ENCODE peak calls at places on chromosomes 13 and 19, in five cellular contexts. One of them, this sample, is unnamed.

GRCh38 chr19:38031423-38031770 is 124.4 kb downstream of the SIPA1L3 start:
- DNase-seq in naive thymus-derived CD4-positive, alpha-beta T cell: no peak
- DNase-seq in fibroblast of mammary gland: peak; percentile 85
- DNase-seq in BJ: no peak
- DNase-seq in heart right ventricle: no peak
- DNase-seq in this sample: no peak

GRCh38 chr13:20274466-20274865 is 42.3 kb upstream of the GJB6 start:
- DNase-seq in naive thymus-derived CD4-positive, alpha-beta T cell: no peak
- DNase-seq in fibroblast of mammary gland: no peak
- DNase-seq in BJ: no peak
- DNase-seq in heart right ventricle: no peak
- DNase-seq in this sample: no peak

GRCh38 chr13:31267126-31267784 is 67.5 kb downstream of the B3GLCT start:
- DNase-seq in naive thymus-derived CD4-positive, alpha-beta T cell: no peak
- DNase-seq in fibroblast of mammary gland: no peak
- DNase-seq in BJ: no peak
- DNase-seq in heart right ventricle: peak; percentile 18
- DNase-seq in this sample: no peak

GRCh38 chr19:49408816-49409440 is 14.3 kb downstream of the PTH2 start:
- DNase-seq in naive thymus-derived CD4-positive, alpha-beta T cell: no peak
- DNase-seq in fibroblast of mammary gland: no peak
- DNase-seq in BJ: no peak
- DNase-seq in heart right ventricle: no peak
- DNase-seq in this sample: no peak

GRCh38 chr19:18773682-18774081 is 17.4 kb downstream of the COMP start:
- DNase-seq in naive thymus-derived CD4-positive, alpha-beta T cell: no peak
- DNase-seq in fibroblast of mammary gland: no peak
- DNase-seq in BJ: no peak
- DNase-seq in heart right ventricle: no peak
- DNase-seq in this sample: no peak

GRCh38 chr19:47436712-47437401 is 17.5 kb upstream of the MEIS3 start:
- DNase-seq in naive thymus-derived CD4-positive, alpha-beta T cell: peak; percentile 74
- DNase-seq in fibroblast of mammary gland: peak; percentile 61
- DNase-seq in BJ: no peak
- DNase-seq in heart right ventricle: peak; percentile 74
- DNase-seq in this sample: no peak

GRCh38 chr13:98978280-98978679 is 416 bp upstream of the DOCK9 start:
- DNase-seq in naive thymus-derived CD4-positive, alpha-beta T cell: no peak
- DNase-seq in fibroblast of mammary gland: peak; percentile 90
- DNase-seq in BJ: peak; percentile 54
- DNase-seq in heart right ventricle: no peak
- DNase-seq in this sample: peak; percentile 53

GRCh38 chr19:778910-779653 is 18.2 kb upstream of the PTBP1 start:
- DNase-seq in naive thymus-derived CD4-positive, alpha-beta T cell: no peak
- DNase-seq in fibroblast of mammary gland: peak; percentile 96
- DNase-seq in BJ: peak; percentile 87
- DNase-seq in heart right ventricle: no peak
- DNase-seq in this sample: peak; percentile 81

GRCh38 chr19:56167064-56167578 is 8.7 kb upstream of the GALP start:
- DNase-seq in naive thymus-derived CD4-positive, alpha-beta T cell: no peak
- DNase-seq in fibroblast of mammary gland: peak; percentile 13
- DNase-seq in BJ: no peak
- DNase-seq in heart right ventricle: no peak
- DNase-seq in this sample: no peak

GRCh38 chr19:7862413-7862951 is 11.7 kb downstream of the PRR36 start:
- DNase-seq in naive thymus-derived CD4-positive, alpha-beta T cell: peak; percentile 53
- DNase-seq in fibroblast of mammary gland: peak; percentile 27
- DNase-seq in BJ: no peak
- DNase-seq in heart right ventricle: peak; percentile 43
- DNase-seq in this sample: no peak
- H3K4me3 ChIP-seq in naive thymus-derived CD4-positive, alpha-beta T cell: peak overlapping the region; percentile 50
- H3K4me3 ChIP-seq in fibroblast of mammary gland: no peak overlapping the region
- H3K4me3 ChIP-seq in BJ: no peak overlapping the region
- H3K4me3 ChIP-seq in heart right ventricle: peak overlapping the region; percentile 11
- H3K4me3 ChIP-seq in this sample: peak overlapping the region; percentile 32

GRCh38 chr19:50719566-50719965 is at the start of gene SHANK1:
- DNase-seq in naive thymus-derived CD4-positive, alpha-beta T cell: no peak
- DNase-seq in fibroblast of mammary gland: no peak
- DNase-seq in BJ: no peak
- DNase-seq in heart right ventricle: no peak
- DNase-seq in this sample: no peak
- H3K4me3 ChIP-seq in naive thymus-derived CD4-positive, alpha-beta T cell: no peak within 1 kb of the TSS
- H3K4me3 ChIP-seq in fibroblast of mammary gland: peak within 1 kb of the TSS; percentile 35
- H3K4me3 ChIP-seq in BJ: peak within 1 kb of the TSS; percentile 56
- H3K4me3 ChIP-seq in heart right ventricle: peak within 1 kb of the TSS; percentile 46
- H3K4me3 ChIP-seq in this sample: peak within 1 kb of the TSS; percentile 55

DNA sequence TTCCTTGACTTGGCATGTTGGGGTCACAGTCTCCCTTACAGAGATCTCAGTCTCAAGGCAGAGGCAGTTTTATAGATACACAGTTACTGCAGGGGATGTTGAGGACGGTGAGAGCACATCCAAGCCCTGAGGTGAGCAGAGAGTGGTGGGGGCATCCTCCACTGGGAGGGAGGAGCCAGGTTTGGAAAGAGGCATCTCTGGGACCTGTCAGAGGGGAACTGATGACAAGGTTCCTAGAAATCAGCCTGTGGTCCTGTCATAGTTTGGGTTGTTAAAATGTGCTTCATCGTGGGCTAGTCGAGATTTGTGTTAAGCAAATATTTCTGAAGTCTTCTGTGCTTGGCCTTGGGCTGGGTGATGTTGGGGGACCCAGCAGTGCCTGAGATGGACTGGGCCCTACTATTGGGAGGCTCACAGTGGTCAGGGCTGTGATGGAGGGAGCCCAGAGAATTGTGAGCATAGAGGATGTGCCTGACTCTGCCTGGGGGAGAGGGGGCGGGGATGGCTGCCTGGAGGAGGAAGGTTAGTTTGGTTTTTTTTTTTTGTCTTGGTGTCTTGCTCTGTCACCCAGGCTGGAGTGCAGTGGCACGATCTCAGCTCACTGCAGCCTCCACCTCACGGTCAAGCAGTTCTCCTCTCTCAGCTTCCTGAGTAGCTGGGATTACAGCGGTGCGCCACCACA is 3.9 kb downstream of the SUPT5H start:
- DNase-seq in naive thymus-derived CD4-positive, alpha-beta T cell: no peak
- DNase-seq in fibroblast of mammary gland: no peak
- DNase-seq in BJ: no peak
- DNase-seq in heart right ventricle: no peak
- DNase-seq in this sample: no peak
- H3K4me3 ChIP-seq in naive thymus-derived CD4-positive, alpha-beta T cell: no peak overlapping the region
- H3K4me3 ChIP-seq in fibroblast of mammary gland: no peak overlapping the region
- H3K4me3 ChIP-seq in BJ: no peak overlapping the region
- H3K4me3 ChIP-seq in heart right ventricle: no peak overlapping the region
- H3K4me3 ChIP-seq in this sample: no peak overlapping the region

DNA sequence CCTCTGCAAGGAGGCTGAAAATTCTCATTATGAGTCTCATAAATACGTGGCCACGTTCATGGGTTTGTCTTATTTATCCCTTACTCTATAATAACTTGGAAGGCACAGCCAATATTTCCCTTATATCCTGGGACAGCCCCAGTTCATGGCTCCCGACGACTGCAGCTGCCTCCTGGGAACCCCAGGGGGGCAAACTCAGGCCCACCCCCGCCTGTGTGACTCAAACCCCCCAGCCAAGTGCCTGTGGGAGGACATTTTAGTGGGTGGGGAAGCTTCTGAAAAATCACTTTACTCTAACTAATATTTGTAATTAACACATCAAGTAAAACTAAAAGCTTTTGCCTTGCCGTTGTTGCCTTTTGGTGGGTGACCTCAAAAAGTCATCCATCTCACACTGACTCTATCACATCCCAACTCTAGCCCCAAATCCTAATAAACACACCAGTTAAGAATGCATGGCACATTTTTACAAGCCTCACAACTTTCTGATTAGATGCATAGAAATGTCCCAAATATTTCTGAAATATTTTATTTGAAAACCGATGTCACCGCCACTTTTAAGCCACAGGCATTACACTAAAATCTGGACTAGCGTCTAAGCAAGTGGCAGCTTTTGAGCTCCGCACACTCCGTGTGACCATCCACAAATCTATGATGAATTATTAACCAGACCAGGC is 14.2 kb downstream of the RASA3 start:
- DNase-seq in naive thymus-derived CD4-positive, alpha-beta T cell: no peak
- DNase-seq in fibroblast of mammary gland: no peak
- DNase-seq in BJ: no peak
- DNase-seq in heart right ventricle: no peak
- DNase-seq in this sample: no peak
- H3K4me3 ChIP-seq in naive thymus-derived CD4-positive, alpha-beta T cell: no peak overlapping the region
- H3K4me3 ChIP-seq in fibroblast of mammary gland: no peak overlapping the region
- H3K4me3 ChIP-seq in BJ: peak overlapping the region; percentile 5
- H3K4me3 ChIP-seq in heart right ventricle: no peak overlapping the region
- H3K4me3 ChIP-seq in this sample: no peak overlapping the region

This sample was measured in skeletal muscle cell.